ENCODE peak calls at places on chromosomes 11 and 22, in eight cellular contexts. C is GM13976; J is naive thymus-derived CD8-positive, alpha-beta T cell; G is NCI-H460; Z is Right ventricle myocardium superior; B is mammary epithelial cell; M is prostate gland; P is astrocyte. I is an unnamed sample.

GRCh38 chr11:128208329-128209220 is 378.8 kb downstream of the ETS1 start:
- DNase-seq in G (peak; percentile 4), B (peak; percentile 94), M (peak; percentile 5), P (peak; percentile 97), Z (peak; percentile 36), J (no peak), C (no peak), I (no peak)

GRCh38 chr11:22666700-22667439 is 459 bp downstream of the GAS2 start:
- DNase-seq in B (no peak), J (no peak), Z (peak; percentile 66), P (peak; percentile 10), G (no peak), C (peak; percentile 70), M (peak; percentile 33), I (peak; percentile 92)

GRCh38 chr11:126354631-126355323 is 709 bp upstream of the ST3GAL4 start:
- DNase-seq in B (no peak), C (peak; percentile 35), P (no peak), G (no peak), M (no peak), J (no peak), Z (no peak), I (peak; percentile 26)

GRCh38 chr22:40348025-40348658 is 1.8 kb downstream of the ADSL start:
- DNase-seq in B (peak; percentile 36), M (peak; percentile 69), C (peak; percentile 80), Z (peak; percentile 60), P (peak; percentile 26), G (peak; percentile 26), J (peak; percentile 83), I (peak; percentile 61)

GRCh38 chr22:48722661-48723060 is 1105.0 kb downstream of the BRD1 start:
- DNase-seq in J (peak; percentile 53), M (no peak), B (no peak), C (no peak), Z (no peak), P (no peak), G (no peak), I (no peak)

GRCh38 chr22:27879923-27880322 is 39.1 kb downstream of the PITPNB start:
- DNase-seq in J (no peak), C (peak; percentile 34), P (peak; percentile 31), G (peak; percentile 30), B (peak; percentile 30), Z (no peak), M (no peak), I (peak; percentile 71)

GRCh38 chr11:112310414-112310813 is 49.8 kb upstream of the PLET1 start:
- DNase-seq in Z (no peak), P (no peak), G (no peak), B (peak; percentile 94), J (no peak), M (no peak), C (no peak), I (peak; percentile 32)

GRCh38 chr11:4926607-4927006 is 2.5 kb upstream of the OR51G1 start:
- DNase-seq in C (no peak), M (no peak), J (no peak), Z (no peak), G (no peak), B (no peak), P (no peak), I (no peak)

GRCh38 chr11:71252782-71253730 is 679 bp upstream of the SHANK2 start:
- DNase-seq in C (no peak), G (peak; percentile 31), M (peak; percentile 48), P (peak; percentile 46), Z (no peak), B (no peak), J (no peak), I (peak; percentile 47)

GRCh38 chr11:30729187-30729713 is 143.1 kb upstream of the MPPED2 start:
- DNase-seq in Z (no peak), M (no peak), C (no peak), G (no peak), P (no peak), B (no peak), J (no peak), I (peak; percentile 60)

GRCh38 chr22:31812977-31813605 is 59.3 kb downstream of the DEPDC5 start:
- DNase-seq in P (no peak), C (no peak), M (no peak), G (no peak), J (no peak), Z (no peak), B (no peak), I (peak; percentile 85)

GRCh38 chr11:64712430-64713030 is 10.5 kb downstream of the NRXN2 start:
- DNase-seq in Z (no peak), P (no peak), G (no peak), B (no peak), M (no peak), C (no peak), J (no peak), I (no peak)

GRCh38 chr11:70073881-70074371 is 4.2 kb upstream of the ANO1 start:
- DNase-seq in Z (no peak), C (peak; percentile 83), J (no peak), B (peak; percentile 91), M (no peak), P (peak; percentile 86), G (no peak), I (no peak)

GRCh38 chr11:118342503-118343161 is at the start of gene CD3D:
- DNase-seq in G (no peak), B (no peak), C (no peak), J (peak; percentile 81), M (no peak), P (no peak), Z (no peak), I (no peak)

GRCh38 chr11:995752-996420 is 40.6 kb downstream of the MUC6 start:
- DNase-seq in P (peak; percentile 81), J (no peak), B (no peak), C (peak; percentile 91), M (no peak), Z (no peak), G (no peak), I (peak; percentile 92)

GRCh38 chr11:10590516-10590915 is 22.1 kb upstream of the LYVE1 start:
- DNase-seq in J (no peak), B (no peak), C (no peak), G (no peak), P (no peak), Z (no peak), M (no peak), I (no peak)

GRCh38 chr22:17980638-17981051 is 43.7 kb downstream of the MICAL3 start:
- DNase-seq in B (no peak), M (peak; percentile 24), Z (no peak), J (no peak), P (no peak), C (no peak), G (peak; percentile 28), I (no peak)

GRCh38 chr22:25848954-25849353 is 107.0 kb downstream of the MYO18B start:
- DNase-seq in J (no peak), Z (no peak), P (no peak), B (no peak), C (no peak), M (no peak), G (no peak), I (no peak)

GRCh38 chr11:110447897-110448522 is 18.3 kb downstream of the FDX1 start:
- DNase-seq in C (peak; percentile 37), M (no peak), J (no peak), B (peak; percentile 21), G (no peak), P (no peak), Z (no peak), I (peak; percentile 70)

GRCh38 chr11:83002047-83002446 is 69.7 kb downstream of the RAB30 start:
- DNase-seq in Z (no peak), P (no peak), B (peak; percentile 24), J (no peak), C (no peak), M (no peak), G (no peak), I (peak; percentile 87)

GRCh38 chr11:64275031-64275800 is 9.2 kb downstream of the BAD start:
- DNase-seq in B (no peak), G (no peak), Z (no peak), J (no peak), M (no peak), P (no peak), C (no peak), I (no peak)

GRCh38 chr22:49077036-49077393 is 750.7 kb downstream of the BRD1 start:
- DNase-seq in G (no peak), C (no peak), J (peak; percentile 36), Z (no peak), B (no peak), P (no peak), M (no peak), I (no peak)

GRCh38 chr11:37504066-37504611 is 906.1 kb upstream of the RAG2 start:
- DNase-seq in G (no peak), Z (no peak), J (no peak), P (peak; percentile 98), M (no peak), B (peak; percentile 98), C (peak; percentile 37), I (peak; percentile 7)

GRCh38 chr22:30945653-30946052 is 22.9 kb downstream of the MORC2 start:
- DNase-seq in C (no peak), Z (no peak), B (peak; percentile 91), P (no peak), M (no peak), G (no peak), J (no peak), I (no peak)

GRCh38 chr22:28116261-28116673 is 197.2 kb upstream of the PITPNB start:
- DNase-seq in G (no peak), M (peak; percentile 55), B (peak; percentile 92), P (peak; percentile 99), C (no peak), Z (peak; percentile 55), J (no peak), I (peak; percentile 49)

GRCh38 chr22:19723990-19724827 is 870 bp downstream of the GP1BB start:
- DNase-seq in G (peak; percentile 53), B (no peak), C (peak; percentile 69), M (no peak), Z (no peak), P (peak; percentile 14), J (no peak), I (no peak)

GRCh38 chr11:77771135-77771534 is 49.4 kb downstream of the RSF1 start:
- DNase-seq in J (no peak), P (peak; percentile 14), C (no peak), Z (no peak), B (no peak), M (no peak), G (no peak), I (no peak)

GRCh38 chr11:129598378-129598777 is 217.3 kb upstream of the TMEM45B start:
- DNase-seq in J (no peak), Z (no peak), M (no peak), P (no peak), B (no peak), C (no peak), G (no peak), I (no peak)

GRCh38 chr11:96273507-96273906 is 69.5 kb downstream of the MAML2 start:
- DNase-seq in B (no peak), J (no peak), P (no peak), G (no peak), Z (no peak), M (no peak), C (no peak), I (no peak)

GRCh38 chr11:120562806-120563425 is 51.4 kb downstream of the GRIK4 start:
- DNase-seq in Z (no peak), P (no peak), J (peak; percentile 15), B (no peak), C (no peak), G (no peak), M (no peak), I (no peak)

GRCh38 chr11:133669371-133670046 is 137.2 kb upstream of the OPCML start:
- DNase-seq in P (no peak), M (no peak), Z (no peak), C (no peak), G (no peak), B (no peak), J (no peak), I (peak; percentile 31)

GRCh38 chr11:122784325-122785155 is 53.8 kb upstream of the CRTAM start:
- DNase-seq in C (no peak), B (peak; percentile 92), J (no peak), M (no peak), Z (no peak), G (no peak), P (peak; percentile 92), I (no peak)

GRCh38 chr11:48005133-48005532 is 24.8 kb downstream of the PTPRJ start:
- DNase-seq in Z (no peak), J (no peak), C (no peak), B (no peak), G (no peak), M (no peak), P (no peak), I (no peak)

GRCh38 chr11:2688381-2689231 is 11.2 kb downstream of the KCNQ1OT1 start:
- DNase-seq in J (peak; percentile 41), M (no peak), P (no peak), C (no peak), Z (peak; percentile 4), B (no peak), G (no peak), I (no peak)